ENCODE peak calls at places on chromosomes 4 and X, in eight cellular contexts. S is GM12878; L is PC-3; I is uterus; P is CD4-positive, alpha-beta T cell; F is heart right ventricle; K is CD8-positive, alpha-beta T cell; N is right cardiac atrium. A is an unnamed sample.

GRCh38 chr4:114694770-114695169 is 96.2 kb downstream of the UGT8 start:
- DNase-seq in S (peak; percentile 11), L (peak; percentile 59), I (no peak), P (no peak), F (no peak), K (no peak), N (no peak), A (no peak)

GRCh38 chr4:35506161-35506560 is 738.2 kb downstream of the ARAP2 start:
- DNase-seq in S (no peak), L (no peak), I (no peak), P (no peak), F (no peak), K (no peak), N (no peak), A (no peak)

GRCh38 chrX:9317174-9317573 is 147.7 kb upstream of the TBL1X start:
- DNase-seq in S (no peak), L (no peak), I (no peak), P (no peak), F (no peak), K (no peak), N (no peak), A (no peak)

GRCh38 chr4:64158648-64159326 is 250.5 kb downstream of the TECRL start:
- DNase-seq in S (peak; percentile 19), L (peak; percentile 90), I (peak; percentile 31), P (no peak), F (no peak), K (no peak), N (peak; percentile 20), A (peak; percentile 8)

GRCh38 chr4:15976456-15977096 is 13.6 kb upstream of the FGFBP2 start:
- DNase-seq in S (no peak), L (no peak), I (no peak), P (no peak), F (no peak), K (no peak), N (peak; percentile 75), A (no peak)

GRCh38 chr4:45316257-45316656 is 589.9 kb upstream of the GNPDA2 start:
- DNase-seq in S (no peak), L (peak; percentile 5), I (no peak), P (no peak), F (no peak), K (no peak), N (no peak), A (no peak)

GRCh38 chr4:37803348-37803973 is 23.0 kb upstream of the PGM2 start:
- DNase-seq in S (no peak), L (peak; percentile 56), I (no peak), P (no peak), F (no peak), K (no peak), N (no peak), A (no peak)

GRCh38 chr4:161256716-161257115 is 907.1 kb downstream of the FSTL5 start:
- DNase-seq in S (no peak), L (peak; percentile 46), I (no peak), P (no peak), F (no peak), K (no peak), N (no peak), A (no peak)

GRCh38 chr4:72564184-72564583 is 4.8 kb downstream of the ADAMTS3 start:
- DNase-seq in S (no peak), L (peak; percentile 83), I (no peak), P (no peak), F (no peak), K (no peak), N (no peak), A (no peak)
- H3K27ac ChIP-seq in S (no peak overlapping the region), L (peak overlapping the region; percentile 20), I (no peak overlapping the region), P (no peak overlapping the region), F (no peak overlapping the region), K (no peak overlapping the region), N (no peak overlapping the region), A (no peak overlapping the region)

GRCh38 chrX:18545771-18546170 is 120.4 kb downstream of the CDKL5 start:
- DNase-seq in S (no peak), L (no peak), I (no peak), P (no peak), F (no peak), K (no peak), N (no peak), A (no peak)
- H3K27ac ChIP-seq in S (no peak overlapping the region), L (no peak overlapping the region), I (no peak overlapping the region), P (no peak overlapping the region), F (no peak overlapping the region), K (no peak overlapping the region), N (no peak overlapping the region), A (no peak overlapping the region)

GRCh38 chr4:8041868-8042267 is 102.2 kb upstream of the AFAP1 start:
- DNase-seq in S (no peak), L (no peak), I (no peak), P (no peak), F (no peak), K (no peak), N (no peak), A (no peak)
- H3K27ac ChIP-seq in S (no peak overlapping the region), L (no peak overlapping the region), I (no peak overlapping the region), P (no peak overlapping the region), F (no peak overlapping the region), K (no peak overlapping the region), N (no peak overlapping the region), A (no peak overlapping the region)

GRCh38 chrX:32874839-32875238 is 336.5 kb downstream of the DMD start:
- DNase-seq in S (no peak), L (no peak), I (no peak), P (no peak), F (no peak), K (no peak), N (no peak), A (no peak)

GRCh38 chrX:32871636-32872035 is 339.7 kb downstream of the DMD start:
- DNase-seq in S (no peak), L (no peak), I (no peak), P (no peak), F (no peak), K (no peak), N (no peak), A (no peak)

GRCh38 chrX:32873786-32874185 is 337.6 kb downstream of the DMD start:
- DNase-seq in S (no peak), L (no peak), I (no peak), P (no peak), F (no peak), K (no peak), N (no peak), A (no peak)

DNA sequence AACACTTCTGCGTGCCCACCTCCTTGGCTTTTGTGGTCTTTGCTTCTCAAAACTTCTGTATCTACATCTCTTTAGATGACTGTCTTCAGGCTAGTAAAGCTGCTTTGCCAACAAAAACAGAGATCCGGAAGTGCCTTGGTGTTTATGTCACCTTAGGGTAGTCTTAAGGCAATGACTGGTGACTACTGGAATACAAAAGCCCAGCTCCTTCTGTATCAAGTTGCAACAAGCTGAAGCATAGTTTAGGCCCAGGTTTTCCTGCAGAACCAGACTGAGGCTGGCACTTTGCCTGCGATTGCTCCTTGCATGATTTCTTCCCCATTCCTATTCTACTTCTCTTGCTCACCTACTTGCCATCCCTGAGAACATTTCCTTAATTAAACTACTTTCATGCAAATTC is 333.8 kb downstream of the DMD start:
- DNase-seq in S (no peak), L (peak; percentile 1), I (no peak), P (no peak), F (no peak), K (no peak), N (no peak), A (no peak)
- H3K27ac ChIP-seq in S (no peak overlapping the region), L (no peak overlapping the region), I (no peak overlapping the region), P (no peak overlapping the region), F (no peak overlapping the region), K (no peak overlapping the region), N (no peak overlapping the region), A (no peak overlapping the region)

GRCh38 chr4:99378876-99379275 is 26.3 kb upstream of the ADH1C start:
- DNase-seq in S (no peak), L (no peak), I (no peak), P (no peak), F (no peak), K (no peak), N (no peak), A (no peak)
- H3K27ac ChIP-seq in S (no peak overlapping the region), L (no peak overlapping the region), I (no peak overlapping the region), P (no peak overlapping the region), F (no peak overlapping the region), K (no peak overlapping the region), N (no peak overlapping the region), A (no peak overlapping the region)

A was measured in substantia nigra.